ENCODE peak calls at places on chromosomes 2 and 18, in seven cellular contexts. K, G, D, E, S, A and J are unnamed samples.

GRCh38 chr2:97713296-97714083 is at the start of gene ZAP70:
- DNase-seq in S (no peak), K (no peak), G (no peak), D (no peak), A (no peak), E (no peak), J (no peak)

GRCh38 chr2:128172191-128172590 is 81.2 kb downstream of the UGGT1 start:
- DNase-seq in G (no peak), D (no peak), E (no peak), A (no peak), S (no peak), K (no peak), J (no peak)

GRCh38 chr18:43863180-43863579 is 585.9 kb upstream of the SYT4 start:
- DNase-seq in K (no peak), E (no peak), D (no peak), S (no peak), A (no peak), G (no peak), J (no peak)

GRCh38 chr18:49464718-49465598 is 4.5 kb upstream of the DYM start:
- DNase-seq in S (no peak), G (no peak), E (peak), D (no peak), A (no peak), K (no peak), J (no peak)

GRCh38 chr2:101479810-101480209 is 4.9 kb upstream of the RFX8 start:
- DNase-seq in K (no peak), S (no peak), E (no peak), D (no peak), G (no peak), A (no peak), J (no peak)

GRCh38 chr2:152200562-152201465 is 25.3 kb upstream of the STAM2 start:
- DNase-seq in K (peak), S (no peak), E (peak), G (no peak), D (no peak), A (no peak), J (peak)

GRCh38 chr2:129698593-129698992 is 280.9 kb upstream of the RAB6C start:
- DNase-seq in G (no peak), S (no peak), E (no peak), K (no peak), A (no peak), D (no peak), J (no peak)

GRCh38 chr2:128498086-128498485 is 179.4 kb upstream of the HS6ST1 start:
- DNase-seq in S (no peak), E (no peak), G (no peak), K (no peak), A (no peak), D (no peak), J (no peak)

GRCh38 chr18:62721837-62722795 is 6.8 kb downstream of the PHLPP1 start:
- DNase-seq in A (no peak), G (no peak), K (no peak), D (no peak), S (no peak), E (no peak), J (no peak)

GRCh38 chr2:57432528-57432927 is 614.1 kb upstream of the VRK2 start:
- DNase-seq in K (no peak), S (no peak), D (no peak), A (no peak), G (no peak), E (no peak), J (no peak)

GRCh38 chr2:23423062-23423872 is 38.3 kb downstream of the KLHL29 start:
- DNase-seq in D (no peak), E (no peak), S (no peak), G (no peak), K (no peak), A (no peak), J (no peak)

GRCh38 chr2:6654279-6654678 is 211.4 kb downstream of the CMPK2 start:
- DNase-seq in D (no peak), A (no peak), S (no peak), K (no peak), G (peak), E (no peak), J (no peak)

GRCh38 chr2:127526940-127527804 is 883 bp upstream of the IWS1 start:
- DNase-seq in E (no peak), S (no peak), A (no peak), K (no peak), D (no peak), G (peak), J (no peak)

GRCh38 chr2:74399785-74400184 is 19.7 kb upstream of the DCTN1 start:
- DNase-seq in A (no peak), E (peak), D (no peak), G (no peak), K (no peak), S (no peak), J (no peak)

GRCh38 chr2:235642446-235643107 is 148.7 kb downstream of the AGAP1 start:
- DNase-seq in G (no peak), A (no peak), S (no peak), K (no peak), D (no peak), E (peak), J (no peak)